ENCODE peak calls at places on chromosomes 11 and 22, in four cellular contexts. C, H, J and K are unnamed samples.

GRCh38 chr11:107624983-107625779 is 34.2 kb downstream of the ELMOD1 start:
- DNase-seq in C (no peak), H (no peak), J (no peak), K (no peak)

GRCh38 chr11:57459112-57460016 is 964 bp upstream of the RTN4RL2 start:
- DNase-seq in C (no peak), H (no peak), J (no peak), K (no peak)

GRCh38 chr11:2468363-2469240 is 23.8 kb downstream of the KCNQ1 start:
- DNase-seq in C (no peak), H (no peak), J (no peak), K (peak; percentile 11)

GRCh38 chr22:36873614-36874308 is 13.0 kb downstream of the NCF4 start:
- DNase-seq in C (no peak), H (no peak), J (peak; percentile 26), K (peak; percentile 34)

GRCh38 chr11:44345781-44346180 is 35.8 kb upstream of the ALX4 start:
- DNase-seq in C (no peak), H (no peak), J (no peak), K (no peak)

GRCh38 chr11:86608251-86608799 is 64.1 kb downstream of the ME3 start:
- DNase-seq in C (no peak), H (peak; percentile 70), J (peak; percentile 83), K (peak; percentile 76)

GRCh38 chr11:66466225-66467033 is at the start of gene PELI3:
- DNase-seq in C (peak; percentile 94), H (peak; percentile 94), J (peak; percentile 97), K (peak; percentile 93)

GRCh38 chr22:35257002-35257320 is 332 bp upstream of the HMGXB4 start:
- DNase-seq in C (no peak), H (no peak), J (no peak), K (no peak)

GRCh38 chr22:36830601-36831000 is 13.8 kb upstream of the PVALB start:
- DNase-seq in C (no peak), H (no peak), J (no peak), K (no peak)

GRCh38 chr22:39405346-39406085 is 5.9 kb downstream of the TAB1 start:
- DNase-seq in C (no peak), H (no peak), J (peak; percentile 37), K (peak; percentile 53)

GRCh38 chr22:19022755-19023154 is 86.7 kb upstream of the PRODH start:
- DNase-seq in C (no peak), H (no peak), J (no peak), K (no peak)

GRCh38 chr11:122559734-122560382 is 95.7 kb upstream of the UBASH3B start:
- DNase-seq in C (no peak), H (no peak), J (no peak), K (no peak)

GRCh38 chr11:2943711-2944118 is 14.5 kb upstream of the PHLDA2 start:
- DNase-seq in C (no peak), H (no peak), J (peak; percentile 17), K (no peak)

GRCh38 chr11:43573233-43573632 is 107.3 kb upstream of the HSD17B12 start:
- DNase-seq in C (no peak), H (no peak), J (no peak), K (peak; percentile 71)

GRCh38 chr11:130422251-130422995 is 6.0 kb downstream of the ADAMTS8 start:
- DNase-seq in C (no peak), H (no peak), J (no peak), K (no peak)

GRCh38 chr11:117970400-117971024 is 15.7 kb upstream of the IL10RA start:
- DNase-seq in C (no peak), H (peak; percentile 56), J (no peak), K (no peak)

GRCh38 chr11:66680966-66681645 is 3.4 kb upstream of the RBM4B start:
- DNase-seq in C (no peak), H (no peak), J (no peak), K (no peak)

GRCh38 chr11:117037279-117037951 is 60.8 kb downstream of the SIK3 start:
- DNase-seq in C (no peak), H (no peak), J (no peak), K (no peak)

GRCh38 chr11:126438691-126439090 is 83.2 kb downstream of the ST3GAL4 start:
- DNase-seq in C (no peak), H (peak; percentile 63), J (no peak), K (no peak)

GRCh38 chr22:37905534-37906363 is at the start of gene MICALL1:
- DNase-seq in C (peak; percentile 76), H (peak; percentile 79), J (peak; percentile 81), K (peak; percentile 69)

GRCh38 chr22:37906364-37907008 is 389 bp downstream of the MICALL1 start:
- DNase-seq in C (peak; percentile 48), H (no peak), J (peak; percentile 55), K (peak; percentile 24)

GRCh38 chr22:37909756-37910155 is 3.7 kb downstream of the MICALL1 start:
- DNase-seq in C (no peak), H (no peak), J (no peak), K (no peak)

GRCh38 chr22:37904572-37905533 is 1.2 kb upstream of the MICALL1 start:
- DNase-seq in C (no peak), H (peak; percentile 41), J (peak; percentile 83), K (no peak)

DNA sequence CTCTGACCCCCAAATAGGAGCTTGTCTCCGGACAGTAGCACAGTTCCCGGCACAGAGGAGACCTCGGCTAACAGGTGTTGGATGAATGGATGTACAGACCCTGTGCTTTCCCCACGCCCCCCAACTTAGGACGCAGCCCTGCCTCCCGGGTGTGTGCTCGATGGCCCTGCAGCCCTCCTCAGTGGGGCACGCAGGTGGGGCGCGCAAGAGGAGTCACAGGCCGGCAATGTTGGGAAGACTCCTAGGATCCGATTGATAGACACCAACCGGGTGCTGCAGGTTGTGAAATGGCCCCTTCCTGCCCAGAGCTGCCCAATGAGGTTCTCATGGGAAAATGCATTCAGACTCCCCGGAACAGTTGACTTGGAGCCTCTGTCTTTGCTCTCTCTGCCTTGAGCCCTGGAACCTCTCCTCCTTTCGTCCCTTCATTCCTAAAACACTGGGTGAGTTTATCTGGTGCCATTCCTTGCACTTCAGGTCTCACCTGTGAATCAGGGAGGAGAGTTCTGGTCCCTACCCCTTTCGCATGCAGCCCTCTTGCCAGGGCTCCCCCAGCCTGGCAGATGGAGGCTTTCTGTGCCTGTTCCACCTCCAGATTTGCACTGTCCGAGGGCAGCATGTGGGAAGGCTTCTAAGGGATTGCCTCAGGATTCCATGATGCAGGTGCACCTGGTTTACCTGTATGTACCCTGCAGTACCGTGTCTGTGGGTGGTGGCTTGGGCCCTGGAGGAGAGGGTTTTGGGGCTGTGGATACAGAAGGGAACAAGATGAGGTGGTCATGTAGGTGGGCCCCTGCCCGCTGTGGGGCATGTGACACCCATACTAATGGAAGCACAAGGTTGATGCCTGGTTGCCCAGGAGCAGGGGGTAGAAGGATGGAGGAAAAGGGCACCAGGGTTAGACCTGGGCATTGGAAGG is 1.2 kb downstream of the MICALL1 start:
- DNase-seq in C (no peak), H (no peak), J (no peak), K (no peak)
- TF ChIP-seq POLR2A in C (no peak), H (no peak), J (no peak), K (no peak)

GRCh38 chr11:19982761-19983495 is 177.3 kb downstream of the DBX1 start:
- DNase-seq in C (no peak), H (no peak), J (no peak), K (no peak)
- H3K27ac ChIP-seq in C (no peak overlapping the region), H (no peak overlapping the region), J (peak overlapping the region; percentile 69), K (no peak overlapping the region)

DNA sequence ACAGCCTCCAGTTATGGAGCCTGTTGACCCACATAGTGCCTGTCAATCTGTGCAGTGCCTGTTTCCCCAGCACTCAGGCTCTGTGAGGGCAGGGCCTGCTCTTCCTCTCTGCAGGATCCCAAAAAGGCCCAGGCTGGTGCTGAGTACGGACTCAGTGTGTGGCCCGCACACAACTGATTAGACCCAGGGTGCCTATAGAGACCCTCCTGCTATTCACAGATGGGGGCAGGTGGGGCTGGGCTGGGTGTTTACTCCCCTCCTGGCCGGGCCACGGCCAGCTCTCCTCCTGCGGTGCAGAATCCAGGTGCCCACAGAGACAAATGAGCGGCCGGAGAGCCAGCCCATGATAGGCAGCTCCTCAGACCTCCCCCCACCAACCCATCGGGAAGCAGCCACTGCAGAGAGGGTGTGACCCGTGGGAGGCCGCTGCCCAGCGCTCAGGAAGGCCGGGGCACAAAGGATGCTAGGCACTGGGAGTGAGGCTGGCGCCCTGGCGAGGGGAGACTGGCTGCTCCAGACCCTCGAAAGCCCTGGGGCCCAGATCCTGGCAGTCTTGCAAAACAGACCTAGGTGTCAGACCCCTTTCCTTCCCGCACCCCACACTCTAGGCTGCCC is 239.0 kb downstream of the CTTN start:
- DNase-seq in C (no peak), H (no peak), J (no peak), K (no peak)
- H3K9me3 ChIP-seq in C (no peaks in the 10 kb centered on the region), H (no peaks in the 10 kb centered on the region), J (no peaks in the 10 kb centered on the region), K (no peaks in the 10 kb centered on the region)

GRCh38 chr22:41831828-41832552 is 915 bp upstream of the SREBF2 start:
- DNase-seq in C (no peak), H (no peak), J (no peak), K (no peak)

GRCh38 chr22:41834005-41834975 is 1.4 kb downstream of the SREBF2 start:
- DNase-seq in C (no peak), H (no peak), J (no peak), K (no peak)

GRCh38 chr22:41831383-41831782 is 1.5 kb upstream of the SREBF2 start:
- DNase-seq in C (no peak), H (no peak), J (no peak), K (no peak)

GRCh38 chr22:41832553-41833368 is at the start of gene SREBF2:
- DNase-seq in C (peak; percentile 100), H (peak; percentile 100), J (peak; percentile 98), K (peak; percentile 100)

DNA sequence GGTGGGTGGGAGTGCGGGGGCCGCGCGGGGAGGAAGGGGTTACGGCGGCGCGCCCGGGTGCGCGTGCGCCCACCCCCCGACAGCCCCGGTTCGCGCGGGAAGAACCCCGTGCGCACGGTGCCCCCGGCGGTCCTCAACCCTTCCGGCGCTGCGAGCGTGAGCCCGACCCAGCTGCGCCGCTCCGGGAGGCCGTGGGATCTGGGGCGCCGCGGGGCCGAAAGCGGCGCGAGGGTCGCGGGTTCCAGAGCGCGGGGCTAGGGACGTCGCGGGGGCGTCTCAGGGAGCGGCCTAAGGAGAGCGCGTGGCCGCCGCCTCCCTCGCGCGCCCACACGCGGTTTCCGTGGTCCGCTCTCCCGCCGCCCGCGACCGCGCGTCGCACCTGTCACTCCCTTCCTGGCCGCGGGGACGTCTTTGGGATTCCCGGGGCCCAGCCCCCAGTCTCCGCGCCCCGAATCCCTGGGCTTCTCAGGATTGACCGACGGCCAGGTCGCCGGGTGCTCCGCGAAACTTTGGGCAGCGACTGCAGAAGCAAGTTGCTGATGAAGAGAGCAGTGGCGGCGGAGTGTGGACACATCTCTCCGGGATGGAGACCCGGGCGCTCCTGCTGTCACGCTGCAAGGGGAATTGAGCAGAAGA is 582 bp downstream of the SREBF2 start:
- DNase-seq in C (peak; percentile 54), H (peak; percentile 61), J (peak; percentile 41), K (peak; percentile 62)
- TF ChIP-seq POLR2A in C (no peak), H (no peak), J (no peak), K (no peak)

DNA sequence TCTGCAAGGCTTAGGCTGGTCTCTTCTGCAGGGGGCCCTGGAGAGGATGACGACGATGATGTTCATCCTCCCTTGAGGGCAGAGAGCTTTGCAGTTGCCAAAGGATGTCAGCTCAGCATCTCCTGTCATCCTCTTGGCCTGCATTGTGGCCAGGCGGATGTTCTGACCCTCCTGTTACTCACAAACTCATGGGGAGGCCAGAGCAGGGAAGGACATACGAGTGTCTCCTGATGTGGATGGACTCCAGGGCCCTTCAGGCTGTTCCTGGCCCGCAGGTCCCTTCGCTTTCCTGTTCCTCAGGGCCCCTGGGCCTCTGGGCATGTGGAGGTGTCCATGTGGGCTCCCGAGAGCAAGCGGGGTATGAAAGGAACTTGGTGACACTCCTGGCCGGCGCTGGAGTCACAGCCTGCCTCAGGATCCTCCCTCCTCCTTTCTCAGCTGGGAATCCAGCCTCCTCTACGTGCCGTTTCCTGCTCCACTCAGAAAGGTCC is 8.5 kb downstream of the ADORA2A start:
- DNase-seq in C (no peak), H (peak; percentile 40), J (no peak), K (no peak)
- H3K27ac ChIP-seq in C (peak overlapping the region; percentile 82), H (peak overlapping the region; percentile 54), J (no peak overlapping the region), K (peak overlapping the region; percentile 69)

GRCh38 chr11:34184505-34185015 is 79.1 kb downstream of the NAT10 start:
- DNase-seq in C (no peak), H (no peak), J (no peak), K (no peak)
- H3K9me3 ChIP-seq in C (no peaks in the 10 kb centered on the region), H (no peaks in the 10 kb centered on the region), J (no peaks in the 10 kb centered on the region), K (no peaks in the 10 kb centered on the region)